ENCODE peak calls at places on chromosomes 3 and 15, in ten cellular contexts. U is SJSA1; F is transverse colon; Z is body of pancreas; X is small intestine; H is ovary; E is effector memory CD4-positive, alpha-beta T cell; C is substantia nigra; K is aorta; Y is RWPE1. I is an unnamed sample.

GRCh38 chr15:41559489-41560177 is 621 bp downstream of the TYRO3 start:
- DNase-seq in H (peak; percentile 66), X (no peak), Z (peak; percentile 41), Y (no peak), K (no peak), E (no peak), U (no peak), F (no peak), C (no peak), I (peak; percentile 45)

GRCh38 chr15:80031841-80032240 is 27.6 kb upstream of the ZFAND6 start:
- DNase-seq in Y (peak; percentile 34), H (no peak), K (no peak), C (no peak), F (peak; percentile 25), Z (no peak), E (no peak), X (no peak), U (no peak), I (no peak)

GRCh38 chr15:69852482-69853275 is 245.0 kb downstream of the TLE3 start:
- DNase-seq in K (no peak), Y (no peak), E (no peak), H (no peak), Z (no peak), U (peak; percentile 93), F (no peak), X (no peak), C (no peak), I (no peak)

GRCh38 chr15:80804970-80805495 is 25.9 kb downstream of the CEMIP start:
- DNase-seq in X (no peak), F (no peak), C (no peak), Y (peak; percentile 34), H (no peak), K (no peak), Z (no peak), E (no peak), U (no peak), I (peak; percentile 14)

GRCh38 chr3:60403866-60404265 is 847.4 kb downstream of the FHIT start:
- DNase-seq in X (no peak), E (no peak), K (no peak), Y (no peak), F (no peak), C (no peak), U (peak; percentile 1), Z (no peak), H (no peak), I (no peak)

GRCh38 chr3:196227629-196228493 is 11.5 kb downstream of the SLC51A start:
- DNase-seq in K (no peak), U (no peak), X (no peak), E (no peak), C (no peak), Y (no peak), H (peak; percentile 86), F (no peak), Z (peak; percentile 36), I (peak; percentile 10)

GRCh38 chr15:80978685-80979084 is 10.9 kb downstream of the MESD start:
- DNase-seq in X (peak; percentile 13), H (no peak), Z (peak; percentile 61), C (no peak), K (no peak), F (no peak), E (no peak), U (no peak), Y (no peak), I (no peak)

GRCh38 chr3:81936817-81937216 is 175.4 kb upstream of the GBE1 start:
- DNase-seq in H (no peak), E (no peak), K (peak; percentile 56), Z (no peak), Y (no peak), X (no peak), F (no peak), C (no peak), U (no peak), I (no peak)

GRCh38 chr3:127044996-127045395 is 62.1 kb downstream of the PLXNA1 start:
- DNase-seq in E (no peak), Z (peak; percentile 47), C (no peak), Y (peak; percentile 46), H (peak; percentile 28), X (peak; percentile 23), K (peak; percentile 53), F (no peak), U (no peak), I (no peak)

GRCh38 chr15:43209059-43209824 is 11.6 kb downstream of the EPB42 start:
- DNase-seq in F (no peak), Y (no peak), U (no peak), C (no peak), K (no peak), E (no peak), X (no peak), Z (no peak), H (no peak), I (peak; percentile 33)

GRCh38 chr3:48338635-48339034 is 5.2 kb upstream of the SPINK8 start:
- DNase-seq in Y (no peak), C (no peak), F (no peak), U (no peak), H (no peak), Z (peak; percentile 17), E (no peak), K (no peak), X (no peak), I (no peak)

GRCh38 chr3:123152656-123153055 is 49.1 kb upstream of the SEC22A start:
- DNase-seq in X (no peak), H (no peak), Y (no peak), F (no peak), E (no peak), K (peak; percentile 42), U (peak; percentile 4), Z (no peak), C (no peak), I (no peak)

GRCh38 chr3:141933421-141934300 is 57.2 kb downstream of the ATP1B3 start:
- DNase-seq in E (no peak), K (no peak), H (no peak), U (no peak), Y (no peak), C (no peak), Z (no peak), F (no peak), X (no peak), I (no peak)

GRCh38 chr15:98651581-98652220 is 3.4 kb downstream of the IGF1R start:
- DNase-seq in U (peak; percentile 47), X (peak; percentile 18), Y (peak; percentile 52), H (no peak), F (no peak), Z (no peak), E (no peak), K (no peak), C (no peak), I (peak; percentile 27)

GRCh38 chr3:123586131-123586530 is 1.3 kb upstream of the HACD2 start:
- DNase-seq in Y (peak; percentile 37), Z (peak; percentile 43), X (peak; percentile 69), C (no peak), H (no peak), U (peak; percentile 55), K (peak; percentile 43), F (peak; percentile 60), E (no peak), I (peak; percentile 71)

GRCh38 chr3:109731639-109732473 is 394.5 kb upstream of the DPPA4 start:
- DNase-seq in K (no peak), E (peak; percentile 47), Y (peak; percentile 48), C (no peak), Z (peak; percentile 59), F (peak; percentile 51), H (no peak), X (peak; percentile 63), U (peak; percentile 30), I (peak; percentile 77)

DNA sequence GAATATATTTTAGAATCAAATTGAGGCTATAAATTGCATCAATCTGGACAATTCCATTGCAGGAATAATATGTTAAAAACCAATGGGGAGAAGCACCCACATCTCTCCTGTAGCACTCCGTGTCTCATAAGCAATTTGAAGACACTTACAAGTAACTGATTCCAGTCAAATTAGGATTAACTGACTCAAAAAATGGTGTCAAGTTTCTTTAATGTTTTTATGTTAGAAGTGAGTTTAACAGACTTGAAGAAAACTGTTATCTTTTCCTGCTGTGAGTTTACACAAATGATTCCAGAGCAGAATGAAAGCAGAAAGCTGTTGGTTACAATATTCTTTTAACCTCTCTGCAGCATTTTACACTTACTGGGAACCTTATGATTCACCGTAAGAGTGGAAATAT is 23.2 kb downstream of the RLBP1 start:
- DNase-seq in H (no peak), K (no peak), Z (no peak), F (no peak), X (no peak), E (no peak), C (no peak), U (no peak), Y (no peak), I (no peak)
- H3K27ac ChIP-seq in H (no peak overlapping the region), K (no peak overlapping the region), Z (peak overlapping the region; percentile 76), F (no peak overlapping the region), X (no peak overlapping the region), E (no peak overlapping the region), C (peak overlapping the region; percentile 95), U (no peak overlapping the region), Y (no peak overlapping the region), I (peak overlapping the region; percentile 28)

GRCh38 chr15:39631357-39631756 is 50.5 kb downstream of the THBS1 start:
- DNase-seq in F (no peak), E (no peak), H (no peak), U (no peak), C (no peak), Z (no peak), K (no peak), X (no peak), Y (peak; percentile 79), I (no peak)
- H3K27ac ChIP-seq in F (no peak overlapping the region), E (peak overlapping the region; percentile 61), H (no peak overlapping the region), U (no peak overlapping the region), C (no peak overlapping the region), Z (no peak overlapping the region), K (no peak overlapping the region), X (no peak overlapping the region), Y (peak overlapping the region; percentile 60), I (no peak overlapping the region)

GRCh38 chr15:49320337-49320736 is 102.7 kb upstream of the FGF7 start:
- DNase-seq in F (no peak), C (no peak), Y (no peak), K (no peak), H (no peak), E (no peak), Z (no peak), X (no peak), U (no peak), I (no peak)
- H3K27ac ChIP-seq in F (no peak overlapping the region), C (no peak overlapping the region), Y (no peak overlapping the region), K (no peak overlapping the region), H (no peak overlapping the region), E (no peak overlapping the region), Z (no peak overlapping the region), X (no peak overlapping the region), U (no peak overlapping the region), I (no peak overlapping the region)

DNA sequence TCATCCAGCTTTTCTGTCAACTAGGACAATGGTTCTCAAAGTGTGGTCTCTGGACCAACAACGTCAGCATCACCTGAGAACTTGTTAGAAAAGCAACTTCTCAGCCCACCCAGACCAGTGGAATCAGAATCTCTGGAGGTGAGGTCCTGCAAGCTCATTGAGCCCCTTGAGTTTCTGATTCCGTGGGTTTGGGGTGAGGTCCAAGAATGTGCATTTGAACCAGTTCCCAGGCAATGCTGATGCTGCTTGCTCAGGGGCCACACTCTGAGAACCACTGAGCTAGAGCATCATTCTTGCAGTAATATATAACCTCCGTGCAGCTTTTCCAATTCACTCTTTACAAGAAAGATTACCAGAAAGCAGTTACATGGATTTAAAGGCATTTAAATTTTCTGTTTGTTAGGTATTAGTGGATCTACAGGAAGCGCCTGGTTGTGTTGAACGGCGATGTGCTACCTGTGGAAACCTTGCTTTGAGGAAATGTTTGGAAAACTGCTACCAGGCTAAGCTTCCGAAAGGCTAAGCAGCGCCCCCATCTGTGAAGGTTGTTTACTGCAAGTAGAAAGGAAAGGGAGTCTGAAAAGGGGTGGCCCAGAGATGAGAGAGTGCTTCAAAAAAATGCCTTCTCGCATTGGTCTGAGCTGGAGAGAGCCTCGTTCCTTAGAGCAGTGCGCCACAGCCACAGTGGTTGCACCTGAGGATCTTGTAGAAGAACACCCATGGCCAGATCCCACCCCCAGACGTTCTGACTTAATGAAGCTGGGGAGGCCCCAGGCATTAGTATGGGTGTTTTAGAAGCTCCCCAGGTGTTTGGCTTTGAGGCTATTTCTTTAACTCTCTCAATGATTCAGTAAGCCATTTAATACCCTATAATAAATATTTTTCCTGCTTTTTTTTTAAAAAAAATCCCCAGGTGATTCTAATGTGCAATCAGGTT is 50.0 kb downstream of the RLBP1 start:
- DNase-seq in E (peak; percentile 8), F (peak; percentile 54), X (peak; percentile 58), U (peak; percentile 48), K (no peak), Z (peak; percentile 51), H (no peak), C (no peak), Y (peak; percentile 33), I (peak; percentile 80)
- H3K27ac ChIP-seq in E (no peak overlapping the region), F (no peak overlapping the region), X (no peak overlapping the region), U (no peak overlapping the region), K (no peak overlapping the region), Z (no peak overlapping the region), H (no peak overlapping the region), C (peak overlapping the region; percentile 18), Y (no peak overlapping the region), I (no peak overlapping the region)